ENCODE peak calls at places on chromosome 5, in four cellular contexts. A is type B pancreatic cell, W is neural progenitor cell, V is mammary epithelial cell. P is an unnamed sample.

GRCh38 chr5:80399553-80400239 is 8.2 kb upstream of the ZFYVE16 start:
- DNase-seq in A (no peak), W (no peak), V (peak), P (no peak)

GRCh38 chr5:27906911-27907590 is 868.7 kb upstream of the CDH9 start:
- DNase-seq in A (no peak), W (no peak), V (peak), P (no peak)

GRCh38 chr5:134247411-134247810 is 21.5 kb upstream of the PPP2CA start:
- DNase-seq in A (no peak), W (no peak), V (peak), P (no peak)

GRCh38 chr5:74127377-74128338 is 501.7 kb downstream of the ARHGEF28 start:
- DNase-seq in A (no peak), W (peak), V (peak), P (no peak)

GRCh38 chr5:131570757-131571156 is 64.3 kb downstream of the RAPGEF6 start:
- DNase-seq in A (no peak), W (no peak), V (no peak), P (no peak)

GRCh38 chr5:120769291-120769872 is 305.3 kb downstream of the PRR16 start:
- DNase-seq in A (no peak), W (no peak), V (no peak), P (no peak)

GRCh38 chr5:179181988-179182387 is 121.8 kb downstream of the ZNF354C start:
- DNase-seq in A (no peak), W (no peak), V (no peak), P (no peak)

GRCh38 chr5:168086104-168086610 is 205.3 kb upstream of the WWC1 start:
- DNase-seq in A (no peak), W (no peak), V (peak), P (no peak)

GRCh38 chr5:135331612-135332011 is 67.4 kb downstream of the MACROH2A1 start:
- DNase-seq in A (no peak), W (no peak), V (no peak), P (no peak)

GRCh38 chr5:166505546-166505945 is 1785.9 kb upstream of the WWC1 start:
- DNase-seq in A (no peak), W (peak), V (no peak), P (no peak)

GRCh38 chr5:74625742-74626241 is 14.7 kb downstream of the ENC1 start:
- DNase-seq in A (no peak), W (no peak), V (peak), P (no peak)

GRCh38 chr5:93184041-93184440 is 397.0 kb downstream of the NR2F1-AS1 start:
- DNase-seq in A (no peak), W (no peak), V (no peak), P (no peak)

GRCh38 chr5:127985811-127986325 is 97.7 kb upstream of the SLC12A2 start:
- DNase-seq in A (no peak), W (no peak), V (no peak), P (no peak)

GRCh38 chr5:110738503-110738811 is 350 bp upstream of the SLC25A46 start:
- DNase-seq in A (peak), W (no peak), V (no peak), P (peak)

GRCh38 chr5:148807845-148808244 is 18.6 kb upstream of the ADRB2 start:
- DNase-seq in A (no peak), W (no peak), V (no peak), P (no peak)

GRCh38 chr5:113059232-113059805 is 82.7 kb downstream of the DCP2 start:
- DNase-seq in A (no peak), W (peak), V (no peak), P (no peak)

GRCh38 chr5:31859096-31859495 is 220.2 kb downstream of the PDZD2 start:
- DNase-seq in A (no peak), W (no peak), V (no peak), P (no peak)

GRCh38 chr5:140220032-140220697 is 45.2 kb downstream of the CYSTM1 start:
- DNase-seq in A (no peak), W (peak), V (peak), P (no peak)

DNA sequence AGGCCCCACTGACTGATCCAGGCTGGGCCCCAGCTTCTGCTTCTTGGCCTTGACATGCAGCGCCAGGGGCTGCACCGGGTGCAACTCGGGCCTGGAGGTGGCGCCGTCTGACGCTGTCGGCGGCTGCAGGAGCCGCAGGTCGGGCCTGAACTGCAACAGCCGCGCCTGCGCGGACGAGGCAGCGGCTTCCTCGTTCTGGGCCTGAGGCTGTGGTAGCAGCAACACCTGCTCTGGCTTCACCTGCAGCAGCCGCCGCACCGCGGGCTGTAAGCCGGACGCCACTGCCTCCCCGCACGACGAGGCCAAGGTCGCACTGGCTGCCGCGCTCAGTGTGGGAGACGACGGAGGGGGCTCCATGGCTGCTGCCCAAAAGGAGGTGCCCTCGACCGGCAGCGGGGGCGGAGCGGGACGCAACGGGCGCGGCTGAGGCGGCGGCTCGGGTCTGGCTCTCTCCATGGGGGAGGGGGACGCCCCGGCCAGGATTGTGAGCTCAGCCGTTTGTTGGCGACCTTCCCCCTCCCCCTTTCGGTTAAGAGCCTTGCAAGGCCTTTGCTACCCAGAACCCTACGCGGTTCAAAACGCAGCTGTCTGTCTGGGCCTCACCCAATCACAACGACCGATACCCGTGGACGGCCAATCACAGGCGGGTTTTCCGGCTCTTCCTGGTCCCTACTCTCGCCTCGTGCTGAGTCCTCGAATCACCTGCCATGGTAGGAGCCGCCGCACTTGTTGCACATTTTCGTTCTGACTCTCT is 438 bp downstream of the SOX30 start:
- DNase-seq in A (no peak), W (peak), V (peak), P (no peak)
- TF ChIP-seq CTCF in A (no peak), W (no peak), V (no peak), P (peak)

GRCh38 chr5:16561660-16562059 is 55.1 kb downstream of the RETREG1 start:
- DNase-seq in A (no peak), W (no peak), V (no peak), P (no peak)
- TF ChIP-seq CTCF in A (no peak), W (no peak), V (no peak), P (no peak)

DNA sequence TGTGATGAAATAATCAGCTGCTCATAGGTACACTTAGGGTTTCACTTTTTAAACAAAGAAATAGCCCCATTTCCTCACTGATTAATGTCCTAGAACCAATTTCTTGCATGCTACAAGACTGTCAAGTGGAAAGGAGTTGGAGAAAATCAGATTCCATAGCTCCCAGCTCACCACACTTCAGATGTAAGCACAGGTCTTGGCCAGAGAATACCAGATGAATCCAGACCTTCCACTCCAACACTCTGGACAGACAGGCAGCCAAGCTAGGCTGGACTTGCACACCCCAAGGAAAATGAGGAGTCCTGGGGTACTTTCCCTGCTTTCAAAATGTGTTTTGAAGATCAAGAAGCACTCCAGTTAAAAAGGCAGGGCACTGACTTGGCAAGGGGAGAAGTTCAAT is 68.5 kb downstream of the KLHL3 start:
- DNase-seq in A (no peak), W (no peak), V (peak), P (no peak)
- TF ChIP-seq CTCF in A (no peak), W (no peak), V (no peak), P (no peak)

DNA sequence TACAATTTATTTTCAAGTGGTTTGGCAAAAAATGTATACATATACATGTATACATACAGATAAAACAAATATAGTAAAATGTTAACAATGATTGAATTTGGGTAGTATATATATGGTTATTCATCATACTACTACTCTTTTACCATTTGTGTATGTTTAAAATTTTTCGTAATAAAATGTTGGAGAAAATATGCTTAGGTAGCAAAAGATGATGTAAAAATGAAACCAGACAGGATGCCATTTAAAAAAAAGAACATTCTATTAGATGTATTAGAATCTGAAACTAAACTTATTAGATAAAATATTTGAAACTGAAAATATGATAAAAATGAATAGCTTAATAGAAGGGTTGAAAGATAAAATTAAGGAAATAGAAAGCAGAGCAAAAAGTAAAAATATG is 144.9 kb upstream of the FER start:
- DNase-seq in A (no peak), W (no peak), V (no peak), P (no peak)
- TF ChIP-seq CTCF in A (no peak), W (no peak), V (no peak), P (no peak)

DNA sequence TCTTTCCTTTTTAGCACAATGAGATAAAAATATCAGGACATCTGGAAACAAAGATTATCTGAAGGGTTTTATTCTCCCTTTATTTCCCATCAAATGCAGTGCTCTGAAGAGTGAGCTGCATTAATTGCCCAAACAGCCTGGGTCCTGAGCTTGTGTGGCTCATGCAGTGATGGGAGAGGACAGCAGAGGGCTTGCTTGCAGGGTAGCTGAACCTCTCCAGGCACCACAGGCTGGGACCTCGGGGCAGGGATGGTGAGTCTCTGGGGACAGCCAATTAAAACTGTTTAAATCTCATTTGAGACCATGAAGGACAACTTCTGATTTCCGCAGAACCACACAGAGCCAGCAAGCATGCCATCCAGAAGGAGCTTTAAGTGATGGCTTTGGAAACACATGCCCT is 71.2 kb downstream of the PLAC8L1 start:
- DNase-seq in A (no peak), W (no peak), V (no peak), P (no peak)
- TF ChIP-seq CTCF in A (no peak), W (no peak), V (no peak), P (no peak)

GRCh38 chr5:10987881-10988504 is 227.0 kb upstream of the DAP start:
- DNase-seq in A (peak), W (peak), V (peak), P (peak)
- TF ChIP-seq CTCF in A (peak), W (peak), V (peak), P (peak)

GRCh38 chr5:176876506-176877431 is 22.4 kb downstream of the HK3 start:
- DNase-seq in A (no peak), W (no peak), V (no peak), P (no peak)
- TF ChIP-seq CTCF in A (no peak), W (no peak), V (no peak), P (no peak)

GRCh38 chr5:143302344-143302743 is 101.1 kb downstream of the NR3C1 start:
- DNase-seq in A (no peak), W (no peak), V (peak), P (no peak)
- TF ChIP-seq CTCF in A (no peak), W (no peak), V (no peak), P (no peak)

DNA sequence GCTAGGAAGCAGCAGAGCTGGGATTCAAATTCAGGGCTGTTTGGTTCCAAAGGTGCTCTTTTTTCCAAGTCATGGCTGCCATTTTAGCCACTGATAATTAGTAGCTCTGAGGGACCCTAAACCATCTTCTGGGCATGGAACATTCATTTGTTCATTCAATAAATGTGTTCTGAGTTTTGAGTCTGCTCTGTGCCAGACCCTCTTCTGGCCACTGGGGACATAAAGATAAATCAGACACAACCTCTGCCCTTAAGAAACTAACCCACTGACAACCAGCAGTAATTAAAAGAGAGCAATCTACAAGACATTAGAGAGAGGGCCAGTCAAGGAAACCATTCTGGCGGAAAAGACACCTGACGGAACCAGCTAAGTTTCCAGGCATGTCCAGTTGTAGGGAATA is 2.0 kb upstream of the CPEB4 start:
- DNase-seq in A (no peak), W (no peak), V (no peak), P (no peak)
- TF ChIP-seq CTCF in A (peak), W (peak), V (peak), P (peak)

P was measured in progenitor cell of endocrine pancreas.